ENCODE peak calls at places on chromosomes 7 and 10, in six cellular contexts. One of them, this sample, is unnamed.

GRCh38 chr10:60382946-60383681 is 6.6 kb downstream of the ANK3 start:
- DNase-seq in AG09319: no peak
- DNase-seq in AG09309: peak
- DNase-seq in heart right ventricle: no peak
- DNase-seq in GM12865: no peak
- DNase-seq in spleen: no peak
- DNase-seq in this sample: no peak

GRCh38 chr7:129405527-129405926 is 28.7 kb upstream of the STRIP2 start:
- DNase-seq in AG09309: no peak
- DNase-seq in heart right ventricle: no peak
- DNase-seq in GM12865: peak
- DNase-seq in AG09319: no peak
- DNase-seq in spleen: no peak
- DNase-seq in this sample: peak

GRCh38 chr7:90726623-90727022 is 130.5 kb downstream of the CDK14 start:
- DNase-seq in spleen: no peak
- DNase-seq in AG09319: peak
- DNase-seq in GM12865: no peak
- DNase-seq in AG09309: no peak
- DNase-seq in heart right ventricle: no peak
- DNase-seq in this sample: no peak

GRCh38 chr7:50315739-50316671 is 11.5 kb downstream of the IKZF1 start:
- DNase-seq in GM12865: no peak
- DNase-seq in spleen: no peak
- DNase-seq in AG09309: no peak
- DNase-seq in heart right ventricle: no peak
- DNase-seq in AG09319: no peak
- DNase-seq in this sample: no peak

GRCh38 chr10:47330366-47330765 is 8.1 kb downstream of the GDF2 start:
- DNase-seq in heart right ventricle: no peak
- DNase-seq in AG09309: no peak
- DNase-seq in spleen: no peak
- DNase-seq in AG09319: no peak
- DNase-seq in GM12865: no peak
- DNase-seq in this sample: no peak

GRCh38 chr7:149855368-149856305 is 17.5 kb downstream of the ZNF862 start:
- DNase-seq in heart right ventricle: no peak
- DNase-seq in AG09309: peak
- DNase-seq in spleen: no peak
- DNase-seq in AG09319: no peak
- DNase-seq in GM12865: no peak
- DNase-seq in this sample: no peak

GRCh38 chr10:74987339-74988054 is 124.0 kb upstream of the SAMD8 start:
- DNase-seq in AG09319: no peak
- DNase-seq in GM12865: no peak
- DNase-seq in heart right ventricle: no peak
- DNase-seq in AG09309: no peak
- DNase-seq in spleen: no peak
- DNase-seq in this sample: no peak

GRCh38 chr7:5629941-5630340 is 151.5 kb downstream of the RNF216 start:
- DNase-seq in AG09319: no peak
- DNase-seq in AG09309: no peak
- DNase-seq in heart right ventricle: no peak
- DNase-seq in GM12865: no peak
- DNase-seq in spleen: peak
- DNase-seq in this sample: no peak

GRCh38 chr10:44385726-44386438 is 985 bp upstream of the CXCL12 start:
- DNase-seq in spleen: peak
- DNase-seq in AG09319: no peak
- DNase-seq in heart right ventricle: peak
- DNase-seq in AG09309: no peak
- DNase-seq in GM12865: no peak
- DNase-seq in this sample: peak

GRCh38 chr7:129831424-129832058 is 121.2 kb downstream of the UBE2H start:
- DNase-seq in AG09319: no peak
- DNase-seq in spleen: no peak
- DNase-seq in AG09309: peak
- DNase-seq in heart right ventricle: no peak
- DNase-seq in GM12865: no peak
- DNase-seq in this sample: no peak

GRCh38 chr7:46775776-46776175 is 806.1 kb downstream of the TNS3 start:
- DNase-seq in GM12865: no peak
- DNase-seq in AG09309: peak
- DNase-seq in AG09319: peak
- DNase-seq in heart right ventricle: no peak
- DNase-seq in spleen: no peak
- DNase-seq in this sample: no peak

GRCh38 chr7:70456729-70457128 is 675.2 kb upstream of the GALNT17 start:
- DNase-seq in heart right ventricle: no peak
- DNase-seq in spleen: peak
- DNase-seq in AG09309: no peak
- DNase-seq in GM12865: peak
- DNase-seq in AG09319: no peak
- DNase-seq in this sample: peak

GRCh38 chr7:94660006-94660405 is 4.1 kb upstream of the SGCE start:
- DNase-seq in GM12865: no peak
- DNase-seq in heart right ventricle: no peak
- DNase-seq in AG09319: no peak
- DNase-seq in spleen: no peak
- DNase-seq in AG09309: no peak
- DNase-seq in this sample: no peak

GRCh38 chr7:47557317-47557985 is 24.5 kb downstream of the TNS3 start:
- DNase-seq in GM12865: no peak
- DNase-seq in heart right ventricle: no peak
- DNase-seq in AG09319: no peak
- DNase-seq in AG09309: no peak
- DNase-seq in spleen: no peak
- DNase-seq in this sample: no peak

GRCh38 chr10:8238989-8239388 is 184.5 kb downstream of the GATA3 start:
- DNase-seq in GM12865: no peak
- DNase-seq in AG09319: no peak
- DNase-seq in heart right ventricle: no peak
- DNase-seq in AG09309: no peak
- DNase-seq in spleen: no peak
- DNase-seq in this sample: no peak

GRCh38 chr10:35185260-35186034 is 58.8 kb downstream of the CREM start:
- DNase-seq in GM12865: peak
- DNase-seq in spleen: no peak
- DNase-seq in AG09309: no peak
- DNase-seq in AG09319: no peak
- DNase-seq in heart right ventricle: no peak
- DNase-seq in this sample: peak

GRCh38 chr10:133357293-133358151 is at the start of gene FUOM:
- DNase-seq in AG09309: no peak
- DNase-seq in AG09319: no peak
- DNase-seq in spleen: peak
- DNase-seq in GM12865: peak
- DNase-seq in heart right ventricle: peak
- DNase-seq in this sample: peak

GRCh38 chr7:47392241-47392759 is 189.6 kb downstream of the TNS3 start:
- DNase-seq in GM12865: no peak
- DNase-seq in AG09319: peak
- DNase-seq in heart right ventricle: peak
- DNase-seq in AG09309: peak
- DNase-seq in spleen: no peak
- DNase-seq in this sample: no peak

GRCh38 chr7:13641699-13642098 is 347.8 kb downstream of the ETV1 start:
- DNase-seq in AG09309: no peak
- DNase-seq in AG09319: no peak
- DNase-seq in spleen: no peak
- DNase-seq in GM12865: no peak
- DNase-seq in heart right ventricle: no peak
- DNase-seq in this sample: no peak

GRCh38 chr7:69599211-69599878 is 1.1 kb downstream of the AUTS2 start:
- DNase-seq in heart right ventricle: peak
- DNase-seq in AG09309: no peak
- DNase-seq in AG09319: no peak
- DNase-seq in spleen: peak
- DNase-seq in GM12865: peak
- DNase-seq in this sample: peak

GRCh38 chr7:153188630-153189029 is 429.1 kb downstream of the ACTR3B start:
- DNase-seq in spleen: no peak
- DNase-seq in AG09319: no peak
- DNase-seq in AG09309: no peak
- DNase-seq in heart right ventricle: no peak
- DNase-seq in GM12865: peak
- DNase-seq in this sample: no peak

GRCh38 chr7:153188161-153188560 is 428.6 kb downstream of the ACTR3B start:
- DNase-seq in spleen: no peak
- DNase-seq in heart right ventricle: no peak
- DNase-seq in GM12865: no peak
- DNase-seq in AG09319: no peak
- DNase-seq in AG09309: no peak
- DNase-seq in this sample: no peak

GRCh38 chr7:153190986-153191385 is 431.4 kb downstream of the ACTR3B start:
- DNase-seq in AG09319: no peak
- DNase-seq in spleen: no peak
- DNase-seq in GM12865: no peak
- DNase-seq in AG09309: no peak
- DNase-seq in heart right ventricle: no peak
- DNase-seq in this sample: no peak

GRCh38 chr7:153190452-153190851 is 430.9 kb downstream of the ACTR3B start:
- DNase-seq in heart right ventricle: no peak
- DNase-seq in AG09309: no peak
- DNase-seq in spleen: no peak
- DNase-seq in GM12865: peak
- DNase-seq in AG09319: no peak
- DNase-seq in this sample: no peak

DNA sequence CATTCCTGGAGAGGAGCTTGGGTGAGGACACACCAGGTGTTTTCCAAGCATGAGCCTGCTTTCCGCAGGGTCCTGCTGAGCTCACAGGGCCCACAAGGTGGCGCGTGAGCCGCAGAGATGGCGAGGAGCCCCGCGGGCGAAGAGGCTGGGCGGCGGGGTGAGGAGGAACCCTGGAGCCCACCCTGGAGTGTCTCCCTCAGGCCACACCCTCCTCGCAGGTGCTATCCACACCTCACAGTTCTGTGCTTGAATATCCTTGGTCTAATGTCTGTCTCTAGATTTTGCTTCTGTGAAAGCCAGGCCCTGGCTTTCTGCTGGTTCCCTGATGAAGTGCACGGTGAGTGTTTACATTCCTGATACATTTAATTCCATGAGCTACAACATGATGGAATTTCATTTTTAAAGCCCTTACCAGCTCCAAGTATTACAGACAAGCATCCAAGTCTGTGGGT is 433.6 kb downstream of the ACTR3B start:
- DNase-seq in AG09319: no peak
- DNase-seq in heart right ventricle: peak
- DNase-seq in GM12865: peak
- DNase-seq in AG09309: no peak
- DNase-seq in spleen: no peak
- DNase-seq in this sample: peak
- TF ChIP-seq CTCF in AG09319: no peak
- TF ChIP-seq CTCF in heart right ventricle: peak
- TF ChIP-seq CTCF in GM12865: peak
- TF ChIP-seq CTCF in AG09309: no peak
- TF ChIP-seq CTCF in spleen: no peak
- TF ChIP-seq CTCF in this sample: peak

DNA sequence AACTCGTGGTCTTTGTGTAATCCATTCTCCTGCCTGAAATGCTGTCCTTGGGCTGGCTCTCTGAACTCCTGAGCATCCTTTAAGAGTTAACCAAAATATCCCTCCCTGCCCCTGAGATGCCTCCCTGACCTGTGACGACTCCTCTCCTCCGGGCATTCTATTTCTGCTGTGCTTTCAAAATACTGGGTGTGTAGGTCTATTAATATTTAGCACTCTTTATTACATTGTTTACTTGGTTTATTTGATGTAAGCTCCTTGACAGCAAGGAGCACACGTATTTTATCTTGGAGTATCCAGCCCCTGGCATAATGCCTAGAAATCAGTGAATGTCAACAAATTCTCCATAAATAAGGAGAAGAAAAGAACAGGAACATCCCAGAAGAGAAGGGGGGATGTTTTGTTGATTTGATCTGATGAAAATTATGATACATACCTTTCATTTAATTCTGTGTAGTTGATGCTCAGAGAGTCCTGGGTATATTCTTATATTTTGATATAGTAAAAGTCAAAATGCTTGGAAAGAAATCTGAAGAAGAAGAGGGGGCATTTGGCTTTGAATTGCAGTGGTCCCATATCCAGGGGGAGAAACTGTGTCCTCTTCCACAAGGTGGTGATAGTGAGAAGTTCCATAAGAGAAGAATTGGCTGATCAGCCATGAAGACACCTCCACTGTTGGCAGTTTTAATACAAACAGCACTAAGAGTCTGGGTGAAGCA is 107.7 kb upstream of the MPP7 start:
- DNase-seq in spleen: no peak
- DNase-seq in AG09309: no peak
- DNase-seq in GM12865: no peak
- DNase-seq in AG09319: no peak
- DNase-seq in heart right ventricle: no peak
- DNase-seq in this sample: no peak
- TF ChIP-seq CTCF in spleen: no peak
- TF ChIP-seq CTCF in AG09309: peak
- TF ChIP-seq CTCF in GM12865: peak
- TF ChIP-seq CTCF in AG09319: no peak
- TF ChIP-seq CTCF in heart right ventricle: no peak
- TF ChIP-seq CTCF in this sample: no peak

GRCh38 chr10:91043173-91043910 is 122.5 kb upstream of the ANKRD1 start:
- DNase-seq in AG09309: peak
- DNase-seq in AG09319: no peak
- DNase-seq in GM12865: peak
- DNase-seq in spleen: no peak
- DNase-seq in heart right ventricle: no peak
- DNase-seq in this sample: no peak
- TF ChIP-seq CTCF in AG09309: peak
- TF ChIP-seq CTCF in AG09319: peak
- TF ChIP-seq CTCF in GM12865: peak
- TF ChIP-seq CTCF in spleen: peak
- TF ChIP-seq CTCF in heart right ventricle: peak
- TF ChIP-seq CTCF in this sample: peak

DNA sequence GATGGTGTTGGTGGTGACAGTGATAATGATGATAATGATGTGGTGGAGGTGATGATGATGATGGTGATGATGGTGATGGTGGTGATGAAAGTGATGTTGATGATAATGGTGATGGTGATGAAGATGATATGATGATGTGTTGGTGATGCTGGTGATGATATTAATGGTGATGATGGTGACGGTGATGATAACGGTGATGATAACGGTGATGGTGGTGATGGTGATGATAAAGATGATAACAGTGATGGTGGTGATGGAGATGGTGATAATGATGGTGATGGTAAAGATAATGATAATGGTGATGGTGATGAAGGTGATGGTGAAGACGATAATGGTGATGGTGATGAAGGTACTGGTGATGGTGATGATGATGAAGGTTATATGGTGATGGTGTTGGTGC is 76.6 kb downstream of the UNCX start:
- DNase-seq in spleen: no peak
- DNase-seq in GM12865: no peak
- DNase-seq in AG09319: no peak
- DNase-seq in AG09309: no peak
- DNase-seq in heart right ventricle: no peak
- DNase-seq in this sample: no peak
- TF ChIP-seq CTCF in spleen: no peak
- TF ChIP-seq CTCF in GM12865: no peak
- TF ChIP-seq CTCF in AG09319: no peak
- TF ChIP-seq CTCF in AG09309: no peak
- TF ChIP-seq CTCF in heart right ventricle: no peak
- TF ChIP-seq CTCF in this sample: no peak